ENCODE peak calls at places on chromosomes 11 and 22, in five cellular contexts. One of them, this sample, is unnamed. For H3K4me1, the result is how much of the 10 kb centered on the place peaks cover.

GRCh38 chr11:128342511-128343133 is 244.7 kb downstream of the ETS1 start:
- DNase-seq in suprapubic skin: no peak
- DNase-seq in fibroblast of lung: peak
- DNase-seq in CD8-positive, alpha-beta T cell: peak
- DNase-seq in spleen: peak
- DNase-seq in this sample: no peak

GRCh38 chr11:42840176-42840829 is 471.5 kb upstream of the API5 start:
- DNase-seq in fibroblast of lung: no peak
- DNase-seq in suprapubic skin: no peak
- DNase-seq in CD8-positive, alpha-beta T cell: no peak
- DNase-seq in spleen: no peak
- DNase-seq in this sample: no peak

GRCh38 chr11:46930089-46930488 is 6.5 kb upstream of the CSTPP1 start:
- DNase-seq in spleen: no peak
- DNase-seq in suprapubic skin: no peak
- DNase-seq in CD8-positive, alpha-beta T cell: no peak
- DNase-seq in fibroblast of lung: no peak
- DNase-seq in this sample: no peak

GRCh38 chr11:71131861-71132260 is 120.5 kb downstream of the SHANK2 start:
- DNase-seq in spleen: peak
- DNase-seq in fibroblast of lung: no peak
- DNase-seq in suprapubic skin: no peak
- DNase-seq in CD8-positive, alpha-beta T cell: no peak
- DNase-seq in this sample: no peak

GRCh38 chr22:37370306-37370979 is 56.8 kb downstream of the ELFN2 start:
- DNase-seq in suprapubic skin: no peak
- DNase-seq in fibroblast of lung: no peak
- DNase-seq in CD8-positive, alpha-beta T cell: no peak
- DNase-seq in spleen: peak
- DNase-seq in this sample: no peak

GRCh38 chr22:27863556-27863955 is 55.5 kb downstream of the PITPNB start:
- DNase-seq in fibroblast of lung: no peak
- DNase-seq in CD8-positive, alpha-beta T cell: no peak
- DNase-seq in spleen: no peak
- DNase-seq in suprapubic skin: no peak
- DNase-seq in this sample: no peak

GRCh38 chr11:65650547-65651338 is 12.0 kb downstream of the RELA start:
- DNase-seq in suprapubic skin: peak
- DNase-seq in fibroblast of lung: no peak
- DNase-seq in spleen: peak
- DNase-seq in CD8-positive, alpha-beta T cell: no peak
- DNase-seq in this sample: peak

GRCh38 chr11:126265801-126266200 is 2.9 kb downstream of the SRPRA start:
- DNase-seq in fibroblast of lung: peak
- DNase-seq in CD8-positive, alpha-beta T cell: no peak
- DNase-seq in suprapubic skin: no peak
- DNase-seq in spleen: no peak
- DNase-seq in this sample: no peak

GRCh38 chr11:103499710-103500340 is 390.6 kb downstream of the DYNC2H1 start:
- DNase-seq in fibroblast of lung: no peak
- DNase-seq in spleen: no peak
- DNase-seq in suprapubic skin: no peak
- DNase-seq in CD8-positive, alpha-beta T cell: no peak
- DNase-seq in this sample: no peak

GRCh38 chr11:130523609-130524008 is 75.2 kb downstream of the ADAMTS15 start:
- DNase-seq in suprapubic skin: no peak
- DNase-seq in spleen: no peak
- DNase-seq in fibroblast of lung: peak
- DNase-seq in CD8-positive, alpha-beta T cell: no peak
- DNase-seq in this sample: no peak

GRCh38 chr11:86632499-86633269 is 39.7 kb downstream of the ME3 start:
- DNase-seq in spleen: no peak
- DNase-seq in suprapubic skin: no peak
- DNase-seq in fibroblast of lung: peak
- DNase-seq in CD8-positive, alpha-beta T cell: no peak
- DNase-seq in this sample: peak

GRCh38 chr22:33897621-33897910 is 22.7 kb downstream of the LARGE1 start:
- DNase-seq in spleen: no peak
- DNase-seq in CD8-positive, alpha-beta T cell: no peak
- DNase-seq in suprapubic skin: no peak
- DNase-seq in fibroblast of lung: no peak
- DNase-seq in this sample: no peak

GRCh38 chr11:16607675-16608644 is 130.5 kb upstream of the C11orf58 start:
- DNase-seq in spleen: peak
- DNase-seq in suprapubic skin: no peak
- DNase-seq in CD8-positive, alpha-beta T cell: no peak
- DNase-seq in fibroblast of lung: peak
- DNase-seq in this sample: peak

GRCh38 chr11:2173150-2173693 is 1.6 kb upstream of the TH start:
- DNase-seq in suprapubic skin: no peak
- DNase-seq in fibroblast of lung: no peak
- DNase-seq in spleen: no peak
- DNase-seq in CD8-positive, alpha-beta T cell: no peak
- DNase-seq in this sample: no peak

GRCh38 chr11:63639195-63639832 is 25.1 kb upstream of the PLAAT3 start:
- DNase-seq in CD8-positive, alpha-beta T cell: no peak
- DNase-seq in suprapubic skin: no peak
- DNase-seq in fibroblast of lung: peak
- DNase-seq in spleen: no peak
- DNase-seq in this sample: no peak

GRCh38 chr22:49767355-49768062 is 60.2 kb downstream of the BRD1 start:
- DNase-seq in spleen: peak
- DNase-seq in fibroblast of lung: peak
- DNase-seq in suprapubic skin: peak
- DNase-seq in CD8-positive, alpha-beta T cell: no peak
- DNase-seq in this sample: no peak

GRCh38 chr11:15603208-15603607 is 488.5 kb downstream of the INSC start:
- DNase-seq in suprapubic skin: no peak
- DNase-seq in CD8-positive, alpha-beta T cell: no peak
- DNase-seq in spleen: no peak
- DNase-seq in fibroblast of lung: no peak
- DNase-seq in this sample: no peak

GRCh38 chr11:987671-988070 is 48.8 kb downstream of the MUC6 start:
- DNase-seq in CD8-positive, alpha-beta T cell: no peak
- DNase-seq in spleen: no peak
- DNase-seq in fibroblast of lung: no peak
- DNase-seq in suprapubic skin: no peak
- DNase-seq in this sample: no peak

GRCh38 chr11:61332823-61333637 is at the start of the genes DDB1 and TKFC:
- DNase-seq in CD8-positive, alpha-beta T cell: peak
- DNase-seq in fibroblast of lung: peak
- DNase-seq in suprapubic skin: peak
- DNase-seq in spleen: peak
- DNase-seq in this sample: peak

GRCh38 chr22:46797355-46797754 is 34.9 kb downstream of the TBC1D22A start:
- DNase-seq in spleen: peak
- DNase-seq in suprapubic skin: no peak
- DNase-seq in CD8-positive, alpha-beta T cell: no peak
- DNase-seq in fibroblast of lung: peak
- DNase-seq in this sample: peak

GRCh38 chr11:128884703-128885338 is 6.3 kb upstream of the KCNJ5 start:
- DNase-seq in CD8-positive, alpha-beta T cell: no peak
- DNase-seq in fibroblast of lung: peak
- DNase-seq in suprapubic skin: no peak
- DNase-seq in spleen: no peak
- DNase-seq in this sample: no peak

GRCh38 chr11:115695677-115696451 is 191.6 kb upstream of the CADM1 start:
- DNase-seq in spleen: no peak
- DNase-seq in CD8-positive, alpha-beta T cell: no peak
- DNase-seq in suprapubic skin: no peak
- DNase-seq in fibroblast of lung: no peak
- DNase-seq in this sample: no peak

GRCh38 chr11:74123008-74123448 is 47.8 kb downstream of the C2CD3 start:
- DNase-seq in CD8-positive, alpha-beta T cell: no peak
- DNase-seq in spleen: no peak
- DNase-seq in suprapubic skin: no peak
- DNase-seq in fibroblast of lung: no peak
- DNase-seq in this sample: no peak

GRCh38 chr11:43908191-43908590 is 27.6 kb downstream of the ALKBH3 start:
- DNase-seq in spleen: no peak
- DNase-seq in CD8-positive, alpha-beta T cell: no peak
- DNase-seq in fibroblast of lung: no peak
- DNase-seq in suprapubic skin: no peak
- DNase-seq in this sample: no peak

GRCh38 chr11:64826578-64827450 is 16.5 kb upstream of the MEN1 start:
- DNase-seq in fibroblast of lung: no peak
- DNase-seq in CD8-positive, alpha-beta T cell: no peak
- DNase-seq in suprapubic skin: no peak
- DNase-seq in spleen: no peak
- DNase-seq in this sample: no peak

GRCh38 chr22:25548866-25549464 is 15.5 kb upstream of the GRK3 start:
- DNase-seq in fibroblast of lung: no peak
- DNase-seq in CD8-positive, alpha-beta T cell: no peak
- DNase-seq in suprapubic skin: no peak
- DNase-seq in spleen: no peak
- DNase-seq in this sample: no peak

GRCh38 chr11:70111269-70112016 is 33.3 kb downstream of the ANO1 start:
- DNase-seq in fibroblast of lung: peak
- DNase-seq in suprapubic skin: peak
- DNase-seq in spleen: no peak
- DNase-seq in CD8-positive, alpha-beta T cell: no peak
- DNase-seq in this sample: no peak

GRCh38 chr11:131824766-131825165 is 454.4 kb downstream of the NTM start:
- DNase-seq in spleen: no peak
- DNase-seq in fibroblast of lung: peak
- DNase-seq in suprapubic skin: no peak
- DNase-seq in CD8-positive, alpha-beta T cell: no peak
- DNase-seq in this sample: no peak
- H3K4me1 ChIP-seq in spleen: under half
- H3K4me1 ChIP-seq in fibroblast of lung: under half
- H3K4me1 ChIP-seq in suprapubic skin: under half
- H3K4me1 ChIP-seq in CD8-positive, alpha-beta T cell: under half
- H3K4me1 ChIP-seq in this sample: under half

DNA sequence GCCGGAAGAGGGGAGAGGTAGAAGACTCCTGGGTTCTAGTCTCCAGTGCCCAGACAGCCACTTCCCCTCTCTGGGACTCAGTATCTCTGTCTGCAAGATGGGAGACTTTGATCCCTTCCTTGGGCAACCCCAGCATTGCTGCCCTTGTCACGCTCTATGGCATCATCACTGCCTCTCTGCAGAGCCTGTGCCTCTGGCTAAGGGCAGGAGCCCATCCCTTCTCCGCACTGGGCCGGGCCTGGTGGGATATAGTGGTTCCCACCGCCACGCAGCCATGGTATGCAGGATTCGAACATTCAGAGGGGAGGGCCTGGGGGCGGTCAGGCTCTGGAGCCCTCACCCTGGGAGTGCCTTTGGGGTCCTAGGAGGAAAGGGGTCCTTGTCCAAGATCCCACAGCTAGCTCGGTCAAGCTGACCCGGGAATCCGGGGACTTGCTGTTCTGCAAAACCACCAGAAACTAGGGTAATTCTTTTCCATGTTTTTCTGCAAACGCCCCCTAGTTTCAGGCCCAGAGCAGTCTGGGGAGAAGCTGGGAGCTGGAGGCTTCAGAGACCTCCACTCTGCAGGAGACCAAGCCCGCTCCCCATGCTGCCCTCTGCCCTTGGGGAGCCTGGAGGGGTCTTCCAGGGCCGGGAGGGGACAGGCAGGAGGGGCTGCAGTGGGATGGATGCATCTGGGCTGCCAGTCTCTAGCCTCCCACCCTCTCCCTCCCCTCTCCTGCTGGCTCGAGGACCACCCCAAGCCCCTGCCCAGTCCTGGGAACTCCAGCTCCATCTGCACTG is 24.4 kb upstream of the CBX7 start:
- DNase-seq in fibroblast of lung: no peak
- DNase-seq in suprapubic skin: peak
- DNase-seq in spleen: no peak
- DNase-seq in CD8-positive, alpha-beta T cell: no peak
- DNase-seq in this sample: no peak
- H3K27ac ChIP-seq in fibroblast of lung: peak
- H3K27ac ChIP-seq in suprapubic skin: peak
- H3K27ac ChIP-seq in spleen: peak
- H3K27ac ChIP-seq in CD8-positive, alpha-beta T cell: no peak
- H3K27ac ChIP-seq in this sample: peak

DNA sequence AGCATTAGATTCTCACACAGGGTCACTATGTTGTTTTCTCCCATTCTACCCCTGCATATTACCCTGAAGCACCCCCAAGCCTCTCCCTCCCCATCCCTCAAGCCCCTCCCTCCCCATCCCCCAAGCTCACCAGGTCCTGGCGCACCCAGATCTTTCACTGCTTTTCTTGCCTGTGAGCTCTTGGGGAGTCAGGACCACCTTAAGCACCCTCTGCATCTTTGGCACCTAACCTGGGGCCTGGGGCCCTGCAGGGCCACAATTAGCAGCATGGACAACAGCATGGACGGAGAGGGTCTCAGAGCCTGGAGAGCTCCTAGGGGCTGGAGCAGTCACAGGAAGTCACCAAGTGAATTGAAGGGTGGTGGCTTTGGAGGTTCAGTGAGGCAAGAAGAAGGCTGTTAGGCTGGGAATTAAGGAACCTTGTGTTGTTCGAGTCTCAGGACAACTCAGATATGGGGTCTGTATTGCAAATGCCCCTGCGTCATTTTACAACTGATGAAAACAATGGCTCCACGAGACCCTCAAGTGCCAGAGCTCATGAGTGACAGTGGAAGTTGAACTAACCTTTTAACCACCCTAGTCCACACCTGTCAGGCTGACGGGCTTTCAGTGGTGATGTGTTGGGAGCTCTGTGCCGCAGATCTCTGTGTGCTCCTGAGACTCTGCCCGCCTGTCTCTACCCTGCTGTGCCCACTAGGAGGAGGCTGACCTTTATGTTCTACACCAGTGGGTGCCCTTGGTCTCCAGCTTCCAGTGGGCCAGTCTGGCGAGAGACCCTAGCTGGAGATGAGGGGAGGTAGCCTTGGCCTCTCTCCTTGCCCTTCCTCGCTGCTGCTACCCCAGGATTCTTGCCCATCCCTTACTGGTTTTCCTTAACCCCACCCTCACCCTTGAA is 111.3 kb upstream of the OR4B1 start:
- DNase-seq in suprapubic skin: peak
- DNase-seq in CD8-positive, alpha-beta T cell: no peak
- DNase-seq in spleen: no peak
- DNase-seq in fibroblast of lung: no peak
- DNase-seq in this sample: no peak
- TF ChIP-seq CTCF in suprapubic skin: no peak
- TF ChIP-seq CTCF in CD8-positive, alpha-beta T cell: no peak
- TF ChIP-seq CTCF in spleen: no peak
- TF ChIP-seq CTCF in fibroblast of lung: no peak
- TF ChIP-seq CTCF in this sample: no peak

GRCh38 chr22:21754523-21755128 is 19.0 kb upstream of the YPEL1 start:
- DNase-seq in fibroblast of lung: peak
- DNase-seq in spleen: peak
- DNase-seq in suprapubic skin: no peak
- DNase-seq in CD8-positive, alpha-beta T cell: no peak
- DNase-seq in this sample: no peak

GRCh38 chr22:21755855-21756284 is 20.3 kb upstream of the YPEL1 start:
- DNase-seq in suprapubic skin: no peak
- DNase-seq in CD8-positive, alpha-beta T cell: no peak
- DNase-seq in spleen: no peak
- DNase-seq in fibroblast of lung: peak
- DNase-seq in this sample: no peak

GRCh38 chr22:21758056-21758455 is 22.5 kb upstream of the YPEL1 start:
- DNase-seq in CD8-positive, alpha-beta T cell: no peak
- DNase-seq in fibroblast of lung: no peak
- DNase-seq in suprapubic skin: no peak
- DNase-seq in spleen: no peak
- DNase-seq in this sample: no peak

GRCh38 chr22:21752276-21752675 is 16.7 kb upstream of the YPEL1 start:
- DNase-seq in spleen: no peak
- DNase-seq in CD8-positive, alpha-beta T cell: no peak
- DNase-seq in fibroblast of lung: no peak
- DNase-seq in suprapubic skin: no peak
- DNase-seq in this sample: no peak

GRCh38 chr22:21753374-21754111 is 17.9 kb upstream of the YPEL1 start:
- DNase-seq in fibroblast of lung: no peak
- DNase-seq in suprapubic skin: no peak
- DNase-seq in spleen: no peak
- DNase-seq in CD8-positive, alpha-beta T cell: no peak
- DNase-seq in this sample: no peak
- H3K4me1 ChIP-seq in fibroblast of lung: under half
- H3K4me1 ChIP-seq in suprapubic skin: under half
- H3K4me1 ChIP-seq in spleen: under half
- H3K4me1 ChIP-seq in CD8-positive, alpha-beta T cell: under half
- H3K4me1 ChIP-seq in this sample: under half